ENCODE peak calls at places on chromosomes 13 and 19, in six cellular contexts. B is fibroblast of lung; Q is NCI-H1048; K is CD8-positive, alpha-beta T cell; G is PC-9; V is stromal cell of bone marrow. J is an unnamed sample.

GRCh38 chr19:16611121-16611520 is 16.9 kb downstream of the MED26 start:
- DNase-seq in B (no peak), K (no peak), V (no peak), Q (no peak), G (no peak), J (no peak)

GRCh38 chr13:32940601-32941000 is 75.6 kb upstream of the KL start:
- DNase-seq in V (no peak), K (no peak), Q (no peak), G (no peak), B (peak), J (no peak)

GRCh38 chr19:51158474-51159129 is 16.5 kb downstream of the SIGLEC7 start:
- DNase-seq in B (no peak), V (no peak), K (peak), G (no peak), Q (no peak), J (no peak)

GRCh38 chr19:13817615-13818371 is 22.6 kb downstream of the ZSWIM4 start:
- DNase-seq in K (no peak), Q (peak), G (no peak), V (no peak), B (no peak), J (no peak)

GRCh38 chr19:52995711-52996110 is 18.0 kb upstream of the ERVV-1 start:
- DNase-seq in V (no peak), B (no peak), K (no peak), G (no peak), Q (no peak), J (no peak)

GRCh38 chr19:38793186-38793585 is 4.2 kb downstream of the LGALS7B start:
- DNase-seq in K (no peak), V (no peak), B (peak), Q (no peak), G (peak), J (peak)

GRCh38 chr19:37931941-37932655 is 25.1 kb downstream of the SIPA1L3 start:
- DNase-seq in B (peak), V (peak), K (no peak), G (peak), Q (peak), J (peak)

GRCh38 chr13:25286308-25286968 is 850 bp downstream of the MTMR6 start:
- DNase-seq in G (no peak), Q (no peak), V (no peak), K (peak), B (peak), J (no peak)

GRCh38 chr19:29014857-29015436 is 198.0 kb downstream of the UQCRFS1 start:
- DNase-seq in V (no peak), K (no peak), Q (no peak), G (no peak), B (no peak), J (no peak)

GRCh38 chr19:16628984-16629691 is 1.1 kb upstream of the MED26 start:
- DNase-seq in V (no peak), B (peak), K (no peak), G (no peak), Q (no peak), J (no peak)

GRCh38 chr19:10124429-10124828 is 4.7 kb upstream of the EIF3G start:
- DNase-seq in Q (no peak), K (no peak), B (no peak), G (no peak), V (no peak), J (no peak)

GRCh38 chr13:114063545-114064515 is 68.6 kb downstream of the RASA3 start:
- DNase-seq in B (peak), K (no peak), Q (no peak), G (no peak), V (peak), J (no peak)

GRCh38 chr13:67383358-67383757 is 153.2 kb upstream of the PCDH9 start:
- DNase-seq in K (no peak), B (peak), Q (no peak), V (no peak), G (no peak), J (no peak)

GRCh38 chr13:85501616-85502015 is 297.6 kb downstream of the SLITRK6 start:
- DNase-seq in Q (no peak), G (no peak), B (no peak), K (no peak), V (no peak), J (no peak)

GRCh38 chr13:99086149-99086868 is 108.4 kb upstream of the DOCK9 start:
- DNase-seq in B (peak), G (peak), Q (no peak), K (peak), V (no peak), J (no peak)

GRCh38 chr19:29775575-29775900 is 36.3 kb upstream of the CCNE1 start:
- DNase-seq in G (no peak), B (no peak), K (no peak), V (no peak), Q (no peak), J (no peak)

GRCh38 chr13:113520571-113520970 is 30.1 kb upstream of the DCUN1D2 start:
- DNase-seq in B (no peak), V (no peak), K (no peak), Q (no peak), G (no peak), J (no peak)

GRCh38 chr19:1748115-1748702 is 5.1 kb upstream of the ONECUT3 start:
- DNase-seq in B (no peak), Q (no peak), V (no peak), K (no peak), G (no peak), J (peak)

GRCh38 chr19:10006335-10006708 is 4.0 kb downstream of the COL5A3 start:
- DNase-seq in G (no peak), K (no peak), Q (no peak), V (peak), B (peak), J (no peak)

GRCh38 chr13:46315491-46316075 is 71.5 kb downstream of the RUBCNL start:
- DNase-seq in G (no peak), K (no peak), Q (no peak), V (no peak), B (no peak), J (no peak)

J was measured in epithelial cell of prostate.